ENCODE peak calls at places on chromosomes 5 and 9, in six cellular contexts. One of them, this sample, is unnamed.
A peak's percentile ranks its signal among the peaks of the same experiment; 100 is the strongest.

GRCh38 chr5:88786789-88787188 is 96.2 kb downstream of the MEF2C start:
- DNase-seq in lower lobe of right lung: no peak
- DNase-seq in right lobe of liver: no peak
- DNase-seq in cardiac fibroblast: no peak
- DNase-seq in heart left ventricle: no peak
- DNase-seq in bronchial epithelial cell: no peak
- DNase-seq in this sample: no peak

GRCh38 chr5:65035212-65036206 is 266.8 kb downstream of the CWC27 start:
- DNase-seq in right lobe of liver: peak; percentile 92
- DNase-seq in bronchial epithelial cell: peak; percentile 92
- DNase-seq in lower lobe of right lung: peak; percentile 91
- DNase-seq in cardiac fibroblast: peak; percentile 94
- DNase-seq in heart left ventricle: peak; percentile 93
- DNase-seq in this sample: peak; percentile 89

GRCh38 chr5:143663872-143664271 is 148.1 kb upstream of the HMHB1 start:
- DNase-seq in lower lobe of right lung: no peak
- DNase-seq in cardiac fibroblast: no peak
- DNase-seq in bronchial epithelial cell: no peak
- DNase-seq in right lobe of liver: no peak
- DNase-seq in heart left ventricle: no peak
- DNase-seq in this sample: no peak

GRCh38 chr9:98017306-98017705 is 34.2 kb downstream of the ANP32B start:
- DNase-seq in cardiac fibroblast: no peak
- DNase-seq in lower lobe of right lung: no peak
- DNase-seq in heart left ventricle: no peak
- DNase-seq in right lobe of liver: no peak
- DNase-seq in bronchial epithelial cell: no peak
- DNase-seq in this sample: no peak

GRCh38 chr5:171175746-171176145 is 133.3 kb upstream of the TLX3 start:
- DNase-seq in right lobe of liver: no peak
- DNase-seq in lower lobe of right lung: no peak
- DNase-seq in heart left ventricle: no peak
- DNase-seq in cardiac fibroblast: no peak
- DNase-seq in bronchial epithelial cell: no peak
- DNase-seq in this sample: no peak

GRCh38 chr5:60340965-60341471 is 358.9 kb downstream of the DEPDC1B start:
- DNase-seq in lower lobe of right lung: no peak
- DNase-seq in heart left ventricle: no peak
- DNase-seq in bronchial epithelial cell: no peak
- DNase-seq in cardiac fibroblast: no peak
- DNase-seq in right lobe of liver: no peak
- DNase-seq in this sample: peak; percentile 16

GRCh38 chr9:105860526-105860925 is 166.2 kb downstream of the TMEM38B start:
- DNase-seq in bronchial epithelial cell: peak; percentile 37
- DNase-seq in lower lobe of right lung: no peak
- DNase-seq in right lobe of liver: no peak
- DNase-seq in cardiac fibroblast: no peak
- DNase-seq in heart left ventricle: no peak
- DNase-seq in this sample: no peak

GRCh38 chr5:94782376-94782775 is 163.9 kb downstream of the SLF1 start:
- DNase-seq in heart left ventricle: no peak
- DNase-seq in right lobe of liver: no peak
- DNase-seq in cardiac fibroblast: no peak
- DNase-seq in bronchial epithelial cell: no peak
- DNase-seq in lower lobe of right lung: no peak
- DNase-seq in this sample: no peak

GRCh38 chr5:18761801-18762200 is 1127.5 kb downstream of the TAF11L14 start:
- DNase-seq in bronchial epithelial cell: peak; percentile 64
- DNase-seq in right lobe of liver: no peak
- DNase-seq in cardiac fibroblast: no peak
- DNase-seq in lower lobe of right lung: no peak
- DNase-seq in heart left ventricle: no peak
- DNase-seq in this sample: peak; percentile 7

GRCh38 chr9:110426052-110426709 is 88.5 kb upstream of the TXNDC8 start:
- DNase-seq in bronchial epithelial cell: peak; percentile 36
- DNase-seq in cardiac fibroblast: peak; percentile 35
- DNase-seq in heart left ventricle: no peak
- DNase-seq in lower lobe of right lung: no peak
- DNase-seq in right lobe of liver: no peak
- DNase-seq in this sample: no peak

GRCh38 chr9:116049506-116049905 is 104.1 kb upstream of the PAPPA start:
- DNase-seq in lower lobe of right lung: no peak
- DNase-seq in cardiac fibroblast: no peak
- DNase-seq in heart left ventricle: no peak
- DNase-seq in bronchial epithelial cell: no peak
- DNase-seq in right lobe of liver: no peak
- DNase-seq in this sample: no peak

GRCh38 chr5:110616009-110616408 is 110.5 kb downstream of the TMEM232 start:
- DNase-seq in right lobe of liver: no peak
- DNase-seq in cardiac fibroblast: no peak
- DNase-seq in bronchial epithelial cell: no peak
- DNase-seq in lower lobe of right lung: no peak
- DNase-seq in heart left ventricle: no peak
- DNase-seq in this sample: no peak

GRCh38 chr9:9003184-9003583 is 1203.6 kb upstream of the DMAC1 start:
- DNase-seq in right lobe of liver: no peak
- DNase-seq in heart left ventricle: peak; percentile 18
- DNase-seq in bronchial epithelial cell: peak; percentile 12
- DNase-seq in lower lobe of right lung: no peak
- DNase-seq in cardiac fibroblast: no peak
- DNase-seq in this sample: no peak

GRCh38 chr9:90037136-90037797 is 432.5 kb downstream of the GADD45G start:
- DNase-seq in lower lobe of right lung: no peak
- DNase-seq in heart left ventricle: no peak
- DNase-seq in right lobe of liver: no peak
- DNase-seq in bronchial epithelial cell: no peak
- DNase-seq in cardiac fibroblast: no peak
- DNase-seq in this sample: no peak

GRCh38 chr5:76978869-76979268 is 26.0 kb downstream of the CRHBP start:
- DNase-seq in heart left ventricle: no peak
- DNase-seq in bronchial epithelial cell: no peak
- DNase-seq in cardiac fibroblast: no peak
- DNase-seq in lower lobe of right lung: no peak
- DNase-seq in right lobe of liver: no peak
- DNase-seq in this sample: no peak

GRCh38 chr5:21397693-21398092 is 1409.7 kb upstream of the CDH18 start:
- DNase-seq in bronchial epithelial cell: no peak
- DNase-seq in lower lobe of right lung: no peak
- DNase-seq in cardiac fibroblast: no peak
- DNase-seq in right lobe of liver: no peak
- DNase-seq in heart left ventricle: no peak
- DNase-seq in this sample: no peak

GRCh38 chr9:18608371-18608770 is 134.4 kb downstream of the ADAMTSL1 start:
- DNase-seq in lower lobe of right lung: no peak
- DNase-seq in right lobe of liver: no peak
- DNase-seq in bronchial epithelial cell: no peak
- DNase-seq in cardiac fibroblast: no peak
- DNase-seq in heart left ventricle: no peak
- DNase-seq in this sample: no peak

GRCh38 chr9:132147839-132148238 is 14.0 kb upstream of the NTNG2 start:
- DNase-seq in right lobe of liver: no peak
- DNase-seq in bronchial epithelial cell: no peak
- DNase-seq in lower lobe of right lung: no peak
- DNase-seq in cardiac fibroblast: no peak
- DNase-seq in heart left ventricle: no peak
- DNase-seq in this sample: no peak

GRCh38 chr9:132147331-132147730 is 14.5 kb upstream of the NTNG2 start:
- DNase-seq in lower lobe of right lung: no peak
- DNase-seq in bronchial epithelial cell: no peak
- DNase-seq in heart left ventricle: no peak
- DNase-seq in right lobe of liver: no peak
- DNase-seq in cardiac fibroblast: no peak
- DNase-seq in this sample: no peak

GRCh38 chr9:132144708-132145365 is 17.0 kb upstream of the NTNG2 start:
- DNase-seq in bronchial epithelial cell: peak; percentile 42
- DNase-seq in right lobe of liver: no peak
- DNase-seq in lower lobe of right lung: no peak
- DNase-seq in heart left ventricle: no peak
- DNase-seq in cardiac fibroblast: peak; percentile 14
- DNase-seq in this sample: no peak

GRCh38 chr9:132146015-132146414 is 15.8 kb upstream of the NTNG2 start:
- DNase-seq in heart left ventricle: no peak
- DNase-seq in cardiac fibroblast: no peak
- DNase-seq in right lobe of liver: no peak
- DNase-seq in bronchial epithelial cell: no peak
- DNase-seq in lower lobe of right lung: no peak
- DNase-seq in this sample: no peak

DNA sequence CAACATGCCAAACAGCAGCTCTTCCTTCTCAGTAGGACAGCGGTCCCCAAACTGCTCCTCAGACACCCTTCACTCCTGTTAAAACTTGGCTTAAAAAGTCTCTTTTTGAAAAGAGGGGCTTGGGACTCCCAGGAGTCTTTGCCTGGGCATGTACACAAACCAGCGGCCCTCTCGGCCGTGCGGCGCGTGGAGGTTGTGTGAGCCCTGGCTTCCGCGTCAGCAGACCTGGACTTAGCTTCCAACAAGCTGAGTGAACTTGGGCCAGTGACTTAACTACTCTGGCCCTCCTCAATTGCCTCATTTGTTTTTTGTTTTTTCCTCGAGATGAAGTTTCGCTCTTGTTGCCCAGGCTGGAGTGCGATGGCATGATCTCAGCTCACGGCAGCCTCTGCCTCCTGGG is 15.3 kb upstream of the NTNG2 start:
- DNase-seq in cardiac fibroblast: no peak
- DNase-seq in right lobe of liver: no peak
- DNase-seq in lower lobe of right lung: no peak
- DNase-seq in bronchial epithelial cell: no peak
- DNase-seq in heart left ventricle: no peak
- DNase-seq in this sample: no peak
- TF ChIP-seq CTCF in cardiac fibroblast: no peak
- TF ChIP-seq CTCF in right lobe of liver: no peak
- TF ChIP-seq CTCF in lower lobe of right lung: no peak
- TF ChIP-seq CTCF in bronchial epithelial cell: no peak
- TF ChIP-seq CTCF in heart left ventricle: no peak
- TF ChIP-seq CTCF in this sample: no peak

GRCh38 chr5:167602077-167602476 is 689.4 kb upstream of the WWC1 start:
- DNase-seq in right lobe of liver: no peak
- DNase-seq in heart left ventricle: no peak
- DNase-seq in bronchial epithelial cell: no peak
- DNase-seq in lower lobe of right lung: no peak
- DNase-seq in cardiac fibroblast: no peak
- DNase-seq in this sample: no peak
- TF ChIP-seq CTCF in right lobe of liver: no peak
- TF ChIP-seq CTCF in heart left ventricle: no peak
- TF ChIP-seq CTCF in bronchial epithelial cell: no peak
- TF ChIP-seq CTCF in lower lobe of right lung: no peak
- TF ChIP-seq CTCF in cardiac fibroblast: no peak
- TF ChIP-seq CTCF in this sample: no peak

DNA sequence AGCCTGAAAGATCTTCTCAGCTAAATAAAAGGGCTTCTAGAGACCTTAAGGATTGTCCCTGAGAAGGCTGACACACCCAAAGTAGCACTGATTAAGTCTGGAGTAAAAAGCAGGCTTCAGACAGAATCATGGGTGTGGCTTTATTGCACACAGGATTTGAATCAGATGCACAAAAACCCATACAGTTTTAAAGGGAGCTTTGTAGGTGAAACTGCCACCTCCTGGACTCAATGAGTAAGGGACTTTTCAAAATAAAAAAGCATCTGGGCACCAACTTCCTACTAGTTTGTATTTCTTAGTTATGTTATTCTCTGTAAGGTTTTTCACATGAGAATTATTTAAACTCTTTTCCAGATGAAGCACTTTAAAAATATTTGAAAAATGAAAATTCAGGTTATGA is 129.4 kb downstream of the EDIL3 start:
- DNase-seq in lower lobe of right lung: no peak
- DNase-seq in heart left ventricle: no peak
- DNase-seq in right lobe of liver: no peak
- DNase-seq in cardiac fibroblast: peak; percentile 64
- DNase-seq in bronchial epithelial cell: peak; percentile 61
- DNase-seq in this sample: no peak
- TF ChIP-seq CTCF in lower lobe of right lung: no peak
- TF ChIP-seq CTCF in heart left ventricle: peak; percentile 18
- TF ChIP-seq CTCF in right lobe of liver: peak; percentile 6
- TF ChIP-seq CTCF in cardiac fibroblast: peak; percentile 24
- TF ChIP-seq CTCF in bronchial epithelial cell: peak; percentile 39
- TF ChIP-seq CTCF in this sample: no peak

DNA sequence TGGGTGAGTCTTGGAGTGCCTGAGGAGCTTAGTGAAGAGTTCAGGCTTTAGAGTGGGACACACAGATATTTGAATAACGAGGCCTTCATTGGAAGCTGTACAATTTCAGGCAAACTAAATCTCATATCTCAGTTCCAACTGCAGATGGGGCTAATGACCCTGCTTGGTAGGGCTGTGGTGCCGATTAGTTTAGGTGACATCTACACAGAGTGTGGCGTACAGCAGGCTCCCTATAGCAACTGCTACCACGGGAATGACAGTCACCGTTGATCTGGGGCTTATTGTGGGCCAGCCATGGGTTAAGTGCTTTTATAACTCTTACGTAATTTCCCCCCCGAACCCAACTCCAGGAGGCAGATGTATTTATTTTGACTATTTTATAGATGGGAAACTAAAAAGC is 70.8 kb downstream of the FAT2 start:
- DNase-seq in heart left ventricle: no peak
- DNase-seq in lower lobe of right lung: no peak
- DNase-seq in right lobe of liver: no peak
- DNase-seq in bronchial epithelial cell: no peak
- DNase-seq in cardiac fibroblast: no peak
- DNase-seq in this sample: no peak
- TF ChIP-seq CTCF in heart left ventricle: peak; percentile 31
- TF ChIP-seq CTCF in lower lobe of right lung: no peak
- TF ChIP-seq CTCF in right lobe of liver: no peak
- TF ChIP-seq CTCF in bronchial epithelial cell: no peak
- TF ChIP-seq CTCF in cardiac fibroblast: no peak
- TF ChIP-seq CTCF in this sample: no peak